ENCODE peak calls at places on chromosome 15, in six cellular contexts. One of them, this sample, is unnamed.

GRCh38 chr15:74511583-74511982 is 29.4 kb upstream of the ARID3B start:
- DNase-seq in NCI-H460: no peak
- DNase-seq in GM12892: no peak
- DNase-seq in right cardiac atrium: no peak
- DNase-seq in NCI-H2081: no peak
- DNase-seq in PC-3: no peak
- DNase-seq in this sample: no peak

GRCh38 chr15:89419370-89419984 is 76.9 kb downstream of the RHCG start:
- DNase-seq in GM12892: no peak
- DNase-seq in right cardiac atrium: peak
- DNase-seq in NCI-H2081: no peak
- DNase-seq in NCI-H460: no peak
- DNase-seq in PC-3: peak
- DNase-seq in this sample: no peak

GRCh38 chr15:67820992-67821783 is 4.1 kb upstream of the SKOR1 start:
- DNase-seq in NCI-H2081: no peak
- DNase-seq in PC-3: peak
- DNase-seq in GM12892: no peak
- DNase-seq in right cardiac atrium: peak
- DNase-seq in NCI-H460: peak
- DNase-seq in this sample: no peak

GRCh38 chr15:51620647-51621046 is 1.9 kb downstream of the DMXL2 start:
- DNase-seq in right cardiac atrium: no peak
- DNase-seq in GM12892: no peak
- DNase-seq in NCI-H460: no peak
- DNase-seq in PC-3: no peak
- DNase-seq in NCI-H2081: no peak
- DNase-seq in this sample: no peak

GRCh38 chr15:101121511-101122090 is 130.2 kb downstream of the CHSY1 start:
- DNase-seq in GM12892: no peak
- DNase-seq in right cardiac atrium: peak
- DNase-seq in NCI-H2081: no peak
- DNase-seq in NCI-H460: no peak
- DNase-seq in PC-3: peak
- DNase-seq in this sample: peak

GRCh38 chr15:34821907-34822306 is 26.6 kb upstream of the ACTC1 start:
- DNase-seq in NCI-H2081: no peak
- DNase-seq in right cardiac atrium: no peak
- DNase-seq in GM12892: no peak
- DNase-seq in NCI-H460: no peak
- DNase-seq in PC-3: no peak
- DNase-seq in this sample: no peak

GRCh38 chr15:77904436-77904821 is 173.1 kb downstream of the TBC1D2B start:
- DNase-seq in PC-3: no peak
- DNase-seq in NCI-H2081: no peak
- DNase-seq in right cardiac atrium: peak
- DNase-seq in NCI-H460: no peak
- DNase-seq in GM12892: no peak
- DNase-seq in this sample: no peak

GRCh38 chr15:56459096-56459495 is 5.8 kb downstream of the MNS1 start:
- DNase-seq in NCI-H2081: no peak
- DNase-seq in PC-3: no peak
- DNase-seq in GM12892: no peak
- DNase-seq in NCI-H460: no peak
- DNase-seq in right cardiac atrium: no peak
- DNase-seq in this sample: no peak

GRCh38 chr15:45646220-45646619 is 11.4 kb downstream of the SQOR start:
- DNase-seq in GM12892: no peak
- DNase-seq in right cardiac atrium: no peak
- DNase-seq in NCI-H460: no peak
- DNase-seq in NCI-H2081: no peak
- DNase-seq in PC-3: peak
- DNase-seq in this sample: no peak

GRCh38 chr15:71352125-71352524 is 236.9 kb downstream of the THSD4 start:
- DNase-seq in NCI-H460: no peak
- DNase-seq in PC-3: no peak
- DNase-seq in GM12892: no peak
- DNase-seq in right cardiac atrium: no peak
- DNase-seq in NCI-H2081: no peak
- DNase-seq in this sample: no peak

GRCh38 chr15:50906954-50907865 is 1.3 kb upstream of the AP4E1 start:
- DNase-seq in GM12892: peak
- DNase-seq in NCI-H460: no peak
- DNase-seq in NCI-H2081: no peak
- DNase-seq in PC-3: peak
- DNase-seq in right cardiac atrium: no peak
- DNase-seq in this sample: peak

GRCh38 chr15:26665950-26666921 is 106.6 kb downstream of the GABRB3 start:
- DNase-seq in NCI-H460: no peak
- DNase-seq in right cardiac atrium: no peak
- DNase-seq in GM12892: no peak
- DNase-seq in PC-3: peak
- DNase-seq in NCI-H2081: no peak
- DNase-seq in this sample: no peak

GRCh38 chr15:98952381-98952803 is 55.2 kb downstream of the PGPEP1L start:
- DNase-seq in GM12892: no peak
- DNase-seq in NCI-H460: no peak
- DNase-seq in NCI-H2081: no peak
- DNase-seq in PC-3: peak
- DNase-seq in right cardiac atrium: no peak
- DNase-seq in this sample: no peak

GRCh38 chr15:65355983-65356353 is 21.8 kb downstream of the IGDCC3 start:
- DNase-seq in PC-3: no peak
- DNase-seq in right cardiac atrium: no peak
- DNase-seq in GM12892: no peak
- DNase-seq in NCI-H2081: no peak
- DNase-seq in NCI-H460: no peak
- DNase-seq in this sample: no peak

GRCh38 chr15:58535894-58536293 is 104.1 kb downstream of the LIPC start:
- DNase-seq in GM12892: no peak
- DNase-seq in right cardiac atrium: no peak
- DNase-seq in PC-3: no peak
- DNase-seq in NCI-H2081: no peak
- DNase-seq in NCI-H460: no peak
- DNase-seq in this sample: no peak

GRCh38 chr15:58741032-58741431 is 8.5 kb downstream of the ADAM10 start:
- DNase-seq in PC-3: no peak
- DNase-seq in NCI-H460: no peak
- DNase-seq in right cardiac atrium: no peak
- DNase-seq in NCI-H2081: no peak
- DNase-seq in GM12892: no peak
- DNase-seq in this sample: no peak

GRCh38 chr15:35271371-35272043 is 186.4 kb upstream of the NANOGP8 start:
- DNase-seq in NCI-H2081: no peak
- DNase-seq in PC-3: peak
- DNase-seq in right cardiac atrium: no peak
- DNase-seq in NCI-H460: no peak
- DNase-seq in GM12892: no peak
- DNase-seq in this sample: no peak

This sample was measured in small intestine.